ENCODE peak calls at places on chromosomes 1 and 21, in six cellular contexts. One of them, this sample, is unnamed.

GRCh38 chr1:209929751-209930150 is 8.3 kb upstream of the SYT14 start:
- DNase-seq in K562: no peak
- DNase-seq in H1: no peak
- DNase-seq in GM12891: no peak
- DNase-seq in HepG2: no peak
- DNase-seq in GM12878: no peak
- DNase-seq in this sample: no peak

GRCh38 chr1:219185486-219186117 is 11.9 kb downstream of the LYPLAL1 start:
- DNase-seq in K562: no peak
- DNase-seq in H1: no peak
- DNase-seq in GM12891: no peak
- DNase-seq in HepG2: no peak
- DNase-seq in GM12878: no peak
- DNase-seq in this sample: no peak

GRCh38 chr1:46637444-46638083 is 21.0 kb upstream of the MOB3C start:
- DNase-seq in K562: no peak
- DNase-seq in H1: no peak
- DNase-seq in GM12891: no peak
- DNase-seq in HepG2: no peak
- DNase-seq in GM12878: no peak
- DNase-seq in this sample: no peak

GRCh38 chr1:53038565-53038964 is 23.4 kb upstream of the PODN start:
- DNase-seq in K562: no peak
- DNase-seq in H1: no peak
- DNase-seq in GM12891: no peak
- DNase-seq in HepG2: no peak
- DNase-seq in GM12878: no peak
- DNase-seq in this sample: no peak

GRCh38 chr1:47449702-47450552 is 12.1 kb downstream of the FOXD2 start:
- DNase-seq in K562: peak; percentile 80
- DNase-seq in H1: no peak
- DNase-seq in GM12891: no peak
- DNase-seq in HepG2: peak; percentile 25
- DNase-seq in GM12878: no peak
- DNase-seq in this sample: no peak

GRCh38 chr1:186659946-186660472 is 20.2 kb downstream of the PTGS2 start:
- DNase-seq in K562: no peak
- DNase-seq in H1: no peak
- DNase-seq in GM12891: no peak
- DNase-seq in HepG2: no peak
- DNase-seq in GM12878: no peak
- DNase-seq in this sample: no peak

GRCh38 chr1:28159243-28159642 is 17.2 kb downstream of the PTAFR start:
- DNase-seq in K562: no peak
- DNase-seq in H1: no peak
- DNase-seq in GM12891: no peak
- DNase-seq in HepG2: peak; percentile 30
- DNase-seq in GM12878: no peak
- DNase-seq in this sample: no peak

GRCh38 chr1:218785928-218786327 is 387.8 kb upstream of the LYPLAL1 start:
- DNase-seq in K562: no peak
- DNase-seq in H1: no peak
- DNase-seq in GM12891: no peak
- DNase-seq in HepG2: no peak
- DNase-seq in GM12878: no peak
- DNase-seq in this sample: no peak

GRCh38 chr1:89356658-89357400 is 7.0 kb upstream of the GBP6 start:
- DNase-seq in K562: no peak
- DNase-seq in H1: no peak
- DNase-seq in GM12891: no peak
- DNase-seq in HepG2: peak; percentile 89
- DNase-seq in GM12878: no peak
- DNase-seq in this sample: no peak

GRCh38 chr1:47992720-47993119 is 4.5 kb downstream of the TRABD2B start:
- DNase-seq in K562: no peak
- DNase-seq in H1: no peak
- DNase-seq in GM12891: no peak
- DNase-seq in HepG2: no peak
- DNase-seq in GM12878: no peak
- DNase-seq in this sample: no peak

GRCh38 chr1:81118550-81118949 is 682.2 kb upstream of the ADGRL2 start:
- DNase-seq in K562: no peak
- DNase-seq in H1: no peak
- DNase-seq in GM12891: no peak
- DNase-seq in HepG2: no peak
- DNase-seq in GM12878: no peak
- DNase-seq in this sample: no peak

GRCh38 chr1:43439781-43440180 is 13.9 kb downstream of the HYI start:
- DNase-seq in K562: no peak
- DNase-seq in H1: no peak
- DNase-seq in GM12891: no peak
- DNase-seq in HepG2: no peak
- DNase-seq in GM12878: no peak
- DNase-seq in this sample: no peak

GRCh38 chr21:46021978-46022544 is 40.5 kb downstream of the COL6A1 start:
- DNase-seq in K562: no peak
- DNase-seq in H1: no peak
- DNase-seq in GM12891: no peak
- DNase-seq in HepG2: no peak
- DNase-seq in GM12878: no peak
- DNase-seq in this sample: no peak

GRCh38 chr1:164637461-164638375 is 78.7 kb downstream of the PBX1 start:
- DNase-seq in K562: no peak
- DNase-seq in H1: no peak
- DNase-seq in GM12891: no peak
- DNase-seq in HepG2: no peak
- DNase-seq in GM12878: no peak
- DNase-seq in this sample: no peak
- TF ChIP-seq POLR2AphosphoS5 in K562: no peak
- TF ChIP-seq POLR2AphosphoS5 in H1: no peak
- TF ChIP-seq POLR2AphosphoS5 in GM12891: no peak
- TF ChIP-seq POLR2AphosphoS5 in HepG2: no peak
- TF ChIP-seq POLR2AphosphoS5 in GM12878: no peak
- TF ChIP-seq POLR2AphosphoS5 in this sample: no peak

DNA sequence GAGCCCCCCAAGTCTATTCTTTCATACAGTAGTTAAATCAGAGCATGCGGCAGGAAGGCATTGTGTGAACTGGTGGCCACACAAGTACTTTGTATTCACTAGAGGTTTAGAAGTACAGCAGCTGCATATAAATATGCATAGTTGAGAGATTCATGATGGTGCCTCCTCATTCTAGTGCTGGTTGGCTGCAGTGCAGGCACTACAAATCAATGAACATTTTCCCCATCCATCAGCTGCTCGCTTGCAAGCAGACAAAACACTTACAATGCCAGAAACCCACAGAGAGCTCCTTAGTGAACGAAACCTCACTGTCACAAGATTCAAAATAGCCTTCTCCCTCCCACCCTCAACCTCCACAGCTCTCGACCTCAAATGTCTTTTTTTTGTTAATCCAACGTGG is 726.2 kb downstream of the USP25 start:
- DNase-seq in K562: no peak
- DNase-seq in H1: no peak
- DNase-seq in GM12891: no peak
- DNase-seq in HepG2: no peak
- DNase-seq in GM12878: no peak
- DNase-seq in this sample: no peak
- TF ChIP-seq TAF1 in K562: no peak
- TF ChIP-seq TAF1 in H1: no peak
- TF ChIP-seq TAF1 in GM12891: no peak
- TF ChIP-seq TAF1 in HepG2: no peak
- TF ChIP-seq TAF1 in GM12878: no peak
- TF ChIP-seq TAF1 in this sample: no peak

GRCh38 chr1:62247391-62248168 is 52.9 kb downstream of the L1TD1 start:
- DNase-seq in K562: no peak
- DNase-seq in H1: no peak
- DNase-seq in GM12891: no peak
- DNase-seq in HepG2: no peak
- DNase-seq in GM12878: no peak
- DNase-seq in this sample: no peak
- TF ChIP-seq POLR2A in K562: no peak
- TF ChIP-seq POLR2A in H1: no peak
- TF ChIP-seq POLR2A in GM12891: no peak
- TF ChIP-seq POLR2A in HepG2: no peak
- TF ChIP-seq POLR2A in GM12878: no peak
- TF ChIP-seq POLR2A in this sample: no peak

DNA sequence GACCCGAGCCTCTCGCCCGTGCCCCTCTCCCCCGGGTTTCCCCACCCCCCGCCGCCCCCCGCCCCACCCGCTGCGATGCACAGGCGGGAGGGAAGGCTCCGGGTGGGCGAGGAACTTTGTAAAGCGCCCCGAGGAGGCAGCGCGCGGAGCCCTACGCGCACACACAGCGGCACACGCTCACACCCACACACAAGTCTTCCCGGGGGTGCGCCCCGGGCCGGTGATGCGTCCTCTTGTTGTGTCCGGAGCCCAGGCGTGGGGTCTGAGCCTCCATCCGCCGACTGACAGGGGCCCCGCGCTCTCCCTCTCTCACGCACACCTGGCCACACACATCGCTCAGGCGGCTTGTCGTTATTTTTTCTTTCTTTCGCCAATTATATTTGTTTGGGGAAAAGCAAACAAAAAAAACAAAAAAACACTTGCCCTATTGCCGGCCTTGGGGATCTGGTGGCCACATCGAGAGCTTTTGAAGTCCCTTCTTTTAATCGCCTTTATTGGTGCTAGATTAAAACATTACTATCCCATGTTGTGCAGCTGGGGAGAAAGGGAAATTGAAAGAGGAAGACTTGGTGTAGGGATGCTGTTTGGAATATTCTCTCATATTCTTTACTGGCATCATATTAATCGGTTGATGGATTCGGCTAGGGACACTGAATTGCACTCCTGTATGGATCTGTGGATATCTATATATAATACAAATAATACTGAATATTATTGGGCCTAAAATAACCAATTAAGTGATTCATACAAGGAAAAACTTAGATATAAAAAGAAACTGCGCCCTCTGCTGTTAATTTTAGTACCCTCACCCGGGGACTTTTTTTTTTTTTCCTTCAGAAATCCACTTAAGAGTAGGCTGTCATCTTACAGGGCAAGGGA is 891 bp downstream of the NTNG1 start:
- DNase-seq in K562: peak; percentile 36
- DNase-seq in H1: no peak
- DNase-seq in GM12891: no peak
- DNase-seq in HepG2: peak; percentile 7
- DNase-seq in GM12878: no peak
- DNase-seq in this sample: no peak
- TF ChIP-seq POLR2AphosphoS5 in K562: no peak
- TF ChIP-seq POLR2AphosphoS5 in H1: no peak
- TF ChIP-seq POLR2AphosphoS5 in GM12891: no peak
- TF ChIP-seq POLR2AphosphoS5 in HepG2: no peak
- TF ChIP-seq POLR2AphosphoS5 in GM12878: no peak
- TF ChIP-seq POLR2AphosphoS5 in this sample: no peak

This sample was measured in GM12892.